ENCODE peak calls at places on chromosomes 7 and 10, in eight cellular contexts. One of them, this sample, is unnamed.

GRCh38 chr7:90903856-90904255 is 307.7 kb downstream of the CDK14 start:
- DNase-seq in Caki2: no peak
- DNase-seq in stimulated activated naive CD8-positive, alpha-beta T cell treated with anti-CD3 and anti-CD28 coated beads, Interleukin-15, Interleukin-2, amounts not matched to agents 100 U/mL and 50 U/mL, for 24 hours: no peak
- DNase-seq in fibroblast of villous mesenchyme: no peak
- DNase-seq in SK-MEL-5: no peak
- DNase-seq in GM23338: peak
- DNase-seq in RPMI8226: no peak
- DNase-seq in adipocyte: no peak
- DNase-seq in this sample: no peak

GRCh38 chr10:49143249-49143648 is 9.4 kb upstream of the FAM170B start:
- DNase-seq in Caki2: no peak
- DNase-seq in stimulated activated naive CD8-positive, alpha-beta T cell treated with anti-CD3 and anti-CD28 coated beads, Interleukin-15, Interleukin-2, amounts not matched to agents 100 U/mL and 50 U/mL, for 24 hours: no peak
- DNase-seq in fibroblast of villous mesenchyme: no peak
- DNase-seq in SK-MEL-5: no peak
- DNase-seq in GM23338: peak
- DNase-seq in RPMI8226: no peak
- DNase-seq in adipocyte: no peak
- DNase-seq in this sample: no peak

GRCh38 chr7:113159746-113160339 is 41.5 kb upstream of the SMIM30 start:
- DNase-seq in Caki2: no peak
- DNase-seq in stimulated activated naive CD8-positive, alpha-beta T cell treated with anti-CD3 and anti-CD28 coated beads, Interleukin-15, Interleukin-2, amounts not matched to agents 100 U/mL and 50 U/mL, for 24 hours: no peak
- DNase-seq in fibroblast of villous mesenchyme: peak
- DNase-seq in SK-MEL-5: peak
- DNase-seq in GM23338: peak
- DNase-seq in RPMI8226: peak
- DNase-seq in adipocyte: peak
- DNase-seq in this sample: peak

GRCh38 chr7:140039071-140039470 is 23.7 kb downstream of the PARP12 start:
- DNase-seq in Caki2: no peak
- DNase-seq in stimulated activated naive CD8-positive, alpha-beta T cell treated with anti-CD3 and anti-CD28 coated beads, Interleukin-15, Interleukin-2, amounts not matched to agents 100 U/mL and 50 U/mL, for 24 hours: no peak
- DNase-seq in fibroblast of villous mesenchyme: no peak
- DNase-seq in SK-MEL-5: no peak
- DNase-seq in GM23338: no peak
- DNase-seq in RPMI8226: no peak
- DNase-seq in adipocyte: no peak
- DNase-seq in this sample: no peak

GRCh38 chr7:2710901-2711551 is 23.0 kb downstream of the AMZ1 start:
- DNase-seq in Caki2: no peak
- DNase-seq in stimulated activated naive CD8-positive, alpha-beta T cell treated with anti-CD3 and anti-CD28 coated beads, Interleukin-15, Interleukin-2, amounts not matched to agents 100 U/mL and 50 U/mL, for 24 hours: no peak
- DNase-seq in fibroblast of villous mesenchyme: no peak
- DNase-seq in SK-MEL-5: peak
- DNase-seq in GM23338: no peak
- DNase-seq in RPMI8226: peak
- DNase-seq in adipocyte: no peak
- DNase-seq in this sample: no peak

GRCh38 chr10:118865998-118866778 is 111.4 kb upstream of the CACUL1 start:
- DNase-seq in Caki2: no peak
- DNase-seq in stimulated activated naive CD8-positive, alpha-beta T cell treated with anti-CD3 and anti-CD28 coated beads, Interleukin-15, Interleukin-2, amounts not matched to agents 100 U/mL and 50 U/mL, for 24 hours: no peak
- DNase-seq in fibroblast of villous mesenchyme: no peak
- DNase-seq in SK-MEL-5: no peak
- DNase-seq in GM23338: no peak
- DNase-seq in RPMI8226: no peak
- DNase-seq in adipocyte: no peak
- DNase-seq in this sample: no peak

GRCh38 chr10:5550621-5551530 is 26.1 kb downstream of the CALML3 start:
- DNase-seq in Caki2: no peak
- DNase-seq in stimulated activated naive CD8-positive, alpha-beta T cell treated with anti-CD3 and anti-CD28 coated beads, Interleukin-15, Interleukin-2, amounts not matched to agents 100 U/mL and 50 U/mL, for 24 hours: no peak
- DNase-seq in fibroblast of villous mesenchyme: no peak
- DNase-seq in SK-MEL-5: no peak
- DNase-seq in GM23338: no peak
- DNase-seq in RPMI8226: peak
- DNase-seq in adipocyte: no peak
- DNase-seq in this sample: no peak

GRCh38 chr7:6558837-6559236 is 7.6 kb upstream of the GRID2IP start:
- DNase-seq in Caki2: no peak
- DNase-seq in stimulated activated naive CD8-positive, alpha-beta T cell treated with anti-CD3 and anti-CD28 coated beads, Interleukin-15, Interleukin-2, amounts not matched to agents 100 U/mL and 50 U/mL, for 24 hours: peak
- DNase-seq in fibroblast of villous mesenchyme: peak
- DNase-seq in SK-MEL-5: peak
- DNase-seq in GM23338: peak
- DNase-seq in RPMI8226: peak
- DNase-seq in adipocyte: peak
- DNase-seq in this sample: peak

This sample was measured in COLO829.